ENCODE peak calls at places on chromosomes 5 and 9, in six cellular contexts. J is GM23248, D is GM23338, V is PC-9, F is neural progenitor cell, L is PC-3. Y is an unnamed sample. For H3F3A, the result is how much of the 10 kb centered on the place peaks cover.

GRCh38 chr5:150783422-150783928 is 4.9 kb downstream of the SMIM3 start:
- DNase-seq in F (no peak), L (peak), V (peak), J (peak), D (peak), Y (no peak)

GRCh38 chr5:93915142-93915553 is 173.7 kb upstream of the POU5F2 start:
- DNase-seq in F (peak), J (peak), D (peak), L (peak), V (no peak), Y (peak)

GRCh38 chr5:56585973-56586740 is 229.2 kb upstream of the MAP3K1 start:
- DNase-seq in F (peak), V (no peak), D (no peak), J (peak), L (no peak), Y (no peak)

GRCh38 chr5:171596391-171596878 is 177.0 kb downstream of the FGF18 start:
- DNase-seq in J (peak), D (peak), V (peak), F (no peak), L (peak), Y (no peak)

GRCh38 chr5:119161430-119161829 is 90.5 kb downstream of the DMXL1 start:
- DNase-seq in J (no peak), D (no peak), F (no peak), L (no peak), V (no peak), Y (no peak)

GRCh38 chr9:126411948-126412284 is 85.3 kb downstream of the MVB12B start:
- DNase-seq in V (no peak), D (no peak), F (no peak), L (no peak), J (no peak), Y (no peak)

GRCh38 chr5:175741556-175741955 is 83.7 kb downstream of the HRH2 start:
- DNase-seq in F (no peak), D (no peak), J (no peak), V (no peak), L (no peak), Y (no peak)

GRCh38 chr9:35792044-35792813 is 838 bp downstream of the NPR2 start:
- DNase-seq in D (no peak), F (no peak), J (peak), L (no peak), V (no peak), Y (no peak)

GRCh38 chr9:109734814-109735213 is 45.2 kb upstream of the PALM2AKAP2 start:
- DNase-seq in D (no peak), L (no peak), J (no peak), F (no peak), V (no peak), Y (no peak)

GRCh38 chr9:110591526-110591925 is 12.0 kb upstream of the SVEP1 start:
- DNase-seq in L (peak), D (no peak), V (peak), J (peak), F (no peak), Y (no peak)

GRCh38 chr9:89592963-89593775 is 11.6 kb upstream of the GADD45G start:
- DNase-seq in L (peak), V (peak), J (peak), D (peak), F (peak), Y (no peak)

GRCh38 chr5:148532962-148533670 is 121.2 kb downstream of the HTR4 start:
- DNase-seq in V (no peak), J (no peak), F (no peak), L (no peak), D (no peak), Y (no peak)

GRCh38 chr9:98018347-98018746 is 35.2 kb downstream of the ANP32B start:
- DNase-seq in L (no peak), D (no peak), V (no peak), J (no peak), F (no peak), Y (no peak)
- H3F3A ChIP-seq in L (under half), D (under half), V (half or more), J (under half), F (under half), Y (under half)

DNA sequence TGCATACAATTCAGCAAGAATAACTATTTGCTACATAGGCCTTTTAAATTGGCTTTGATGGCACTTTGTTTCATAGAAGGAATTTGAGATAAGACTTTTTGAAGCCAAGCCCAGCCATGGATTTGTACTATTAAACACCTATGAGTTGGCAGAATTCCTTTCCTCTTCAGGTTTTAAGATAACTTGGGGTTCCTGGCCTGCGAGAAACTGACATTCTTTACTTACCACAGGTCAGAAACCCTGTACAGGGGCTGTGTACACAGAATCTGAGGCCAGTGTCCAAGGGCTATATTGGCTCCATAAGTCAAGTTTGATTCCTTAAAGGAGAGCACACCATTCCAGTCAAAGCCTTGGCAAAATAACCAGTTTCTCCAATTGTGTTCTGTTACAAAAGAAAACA is 10.8 kb upstream of the BTNL3 start:
- DNase-seq in L (peak), F (no peak), V (no peak), J (no peak), D (no peak), Y (no peak)
- TF ChIP-seq EZH2 in L (no peak), F (no peak), V (no peak), J (no peak), D (no peak), Y (no peak)

GRCh38 chr5:72171667-72172066 is 64.4 kb downstream of the MAP1B start:
- DNase-seq in J (peak), D (no peak), F (no peak), L (no peak), V (no peak), Y (no peak)
- H3F3A ChIP-seq in J (under half), D (under half), F (under half), L (under half), V (under half), Y (under half)

GRCh38 chr5:2742921-2743679 is 8.4 kb downstream of the IRX2 start:
- DNase-seq in J (peak), V (no peak), F (peak), D (peak), L (no peak), Y (no peak)
- TF ChIP-seq EZH2 in J (no peak), V (no peak), F (peak), D (peak), L (no peak), Y (no peak)

GRCh38 chr9:73176450-73176875 is 24.8 kb downstream of the ANXA1 start:
- DNase-seq in F (no peak), J (peak), L (peak), V (peak), D (peak), Y (no peak)
- H3F3A ChIP-seq in F (under half), J (under half), L (under half), V (under half), D (under half), Y (under half)

DNA sequence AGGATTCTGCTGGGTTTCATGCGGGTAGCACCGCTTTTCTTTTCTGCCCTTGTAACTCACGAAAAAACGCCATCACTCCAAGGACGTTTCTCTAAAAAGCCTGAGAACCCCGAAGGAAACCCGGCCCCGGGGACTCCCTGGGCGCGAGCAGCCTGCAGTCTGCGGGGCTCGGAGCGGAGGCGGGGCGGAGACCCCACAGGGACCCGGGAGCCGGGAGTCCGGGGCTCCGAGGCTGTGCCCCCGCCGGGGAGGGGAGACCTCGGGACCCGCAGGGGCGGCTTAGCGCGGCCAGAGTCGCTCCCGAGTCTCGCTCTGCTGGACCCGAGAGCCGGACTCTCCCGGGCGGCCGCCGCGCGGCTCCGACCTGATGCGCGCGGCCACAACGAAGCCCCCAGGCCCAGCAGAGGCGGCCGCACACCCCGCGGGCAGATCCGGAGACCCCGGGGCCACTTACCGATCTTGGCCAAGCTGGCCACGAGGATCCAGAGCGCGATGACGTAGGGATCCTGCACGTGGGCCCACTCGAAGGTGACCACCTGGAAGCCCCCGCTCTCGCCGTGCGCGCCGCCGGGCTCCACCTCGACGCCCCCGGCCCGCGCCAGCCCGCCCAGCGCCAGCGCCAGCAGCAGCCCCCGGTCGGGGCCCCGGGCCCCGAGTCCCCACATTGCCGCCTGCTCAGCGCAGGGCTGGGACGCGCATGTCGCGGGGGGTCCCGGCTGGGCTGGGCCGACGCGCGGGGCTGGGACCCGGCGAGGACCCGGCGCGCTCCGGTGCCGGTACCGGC is 399 bp downstream of the SLC9A3 start:
- DNase-seq in F (peak), V (no peak), D (peak), L (no peak), J (peak), Y (no peak)
- TF ChIP-seq EZH2 in F (peak), V (no peak), D (peak), L (peak), J (peak), Y (no peak)

DNA sequence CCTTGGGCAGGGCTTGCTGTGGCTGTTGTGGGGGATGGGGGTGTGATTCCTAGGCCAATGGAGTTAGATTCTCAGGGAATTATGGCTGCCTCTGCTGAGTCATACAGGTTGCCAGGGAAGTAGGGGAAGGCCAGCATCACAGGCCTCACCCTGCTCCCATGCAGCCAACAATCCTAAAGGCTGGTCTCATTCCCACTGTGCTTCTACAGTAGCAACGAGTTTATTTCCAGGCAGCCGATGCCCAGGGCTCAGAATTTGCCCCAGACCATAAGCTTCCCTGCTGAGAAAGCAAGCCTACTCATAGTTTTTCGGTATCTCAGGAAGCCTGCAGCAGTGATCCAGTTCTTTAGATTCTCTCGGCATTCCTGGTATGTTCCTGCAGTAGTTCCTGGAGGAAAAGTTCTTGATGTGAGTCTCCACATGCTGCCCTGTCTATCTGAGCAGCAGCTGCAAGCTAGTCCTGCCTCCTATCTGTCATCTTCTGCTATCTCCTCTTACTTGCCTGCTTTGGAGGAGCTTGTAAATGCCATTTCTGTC is 59.3 kb upstream of the SELENOP start:
- DNase-seq in D (no peak), V (no peak), L (peak), F (no peak), J (no peak), Y (no peak)
- H3F3A ChIP-seq in D (under half), V (under half), L (under half), F (under half), J (under half), Y (under half)

GRCh38 chr9:903886-904285 is 62.4 kb downstream of the DMRT1 start:
- DNase-seq in V (no peak), F (no peak), D (no peak), J (no peak), L (no peak), Y (no peak)

GRCh38 chr9:911003-911402 is 65.5 kb upstream of the DMRT3 start:
- DNase-seq in V (no peak), D (peak), L (no peak), J (no peak), F (no peak), Y (no peak)

GRCh38 chr9:912776-913175 is 63.7 kb upstream of the DMRT3 start:
- DNase-seq in L (no peak), V (no peak), J (no peak), D (no peak), F (no peak), Y (no peak)

GRCh38 chr9:908806-909205 is 67.3 kb downstream of the DMRT1 start:
- DNase-seq in F (peak), L (no peak), J (no peak), V (no peak), D (peak), Y (no peak)
- TF ChIP-seq EZH2 in F (no peak), L (no peak), J (no peak), V (no peak), D (no peak), Y (no peak)

Y was measured in MM.1S.